ENCODE peak calls at places on chromosome 22, in five cellular contexts. Z is SW 1271; F is activated CD4-positive, alpha-beta T cell treated with anti-CD3 and anti-CD28 coated beads for 4 hours; L is NAMALWA; O is H7. H is an unnamed sample.

GRCh38 chr22:29004647-29005371 is 56.8 kb downstream of the C22orf31 start:
- DNase-seq in O (peak; percentile 87), Z (no peak), L (no peak), F (no peak), H (no peak)

GRCh38 chr22:31343235-31344191 is 2.6 kb downstream of the PATZ1 start:
- DNase-seq in Z (no peak), L (peak; percentile 49), O (peak; percentile 86), F (peak; percentile 25), H (peak; percentile 44)

GRCh38 chr22:38740116-38740723 is 15.6 kb downstream of the SUN2 start:
- DNase-seq in O (no peak), L (no peak), Z (no peak), F (no peak), H (no peak)

GRCh38 chr22:30453731-30454510 is 17.9 kb downstream of the SEC14L3 start:
- DNase-seq in L (no peak), Z (no peak), F (no peak), O (peak; percentile 35), H (peak; percentile 14)

GRCh38 chr22:33053323-33053722 is 4.9 kb downstream of the SYN3 start:
- DNase-seq in O (no peak), F (no peak), L (no peak), Z (no peak), H (no peak)

GRCh38 chr22:20084547-20085413 is 4.7 kb downstream of the DGCR8 start:
- DNase-seq in F (no peak), L (peak; percentile 52), Z (no peak), O (peak; percentile 95), H (no peak)

GRCh38 chr22:27718186-27719032 is 83.1 kb downstream of the MN1 start:
- DNase-seq in F (no peak), Z (peak; percentile 90), O (peak; percentile 60), L (no peak), H (no peak)

GRCh38 chr22:38085056-38085455 is 1.1 kb upstream of the SLC16A8 start:
- DNase-seq in L (no peak), Z (no peak), O (peak; percentile 46), F (no peak), H (no peak)

GRCh38 chr22:21984793-21985192 is 2.2 kb upstream of the TOP3B start:
- DNase-seq in L (peak; percentile 27), F (no peak), Z (no peak), O (peak; percentile 81), H (peak; percentile 45)

GRCh38 chr22:50189849-50190181 is 4.1 kb downstream of the TRABD start:
- DNase-seq in L (peak; percentile 79), Z (no peak), F (no peak), O (no peak), H (peak; percentile 42)

GRCh38 chr22:49564666-49565515 is 262.8 kb downstream of the BRD1 start:
- DNase-seq in F (no peak), Z (no peak), L (no peak), O (peak; percentile 25), H (no peak)

GRCh38 chr22:36599771-36600170 is 70.8 kb upstream of the EIF3D start:
- DNase-seq in O (no peak), L (no peak), F (no peak), Z (no peak), H (no peak)

GRCh38 chr22:47394504-47395440 is 632.3 kb downstream of the TBC1D22A start:
- DNase-seq in Z (no peak), O (no peak), L (no peak), F (no peak), H (no peak)

GRCh38 chr22:35561796-35562526 is 21.3 kb downstream of the RASD2 start:
- DNase-seq in Z (peak; percentile 56), L (no peak), F (no peak), O (peak; percentile 74), H (no peak)

GRCh38 chr22:26429458-26430238 is 588 bp downstream of the ASPHD2 start:
- DNase-seq in O (peak; percentile 75), L (no peak), F (no peak), Z (no peak), H (peak; percentile 29)

GRCh38 chr22:17914474-17914873 is 109.9 kb downstream of the MICAL3 start:
- DNase-seq in L (no peak), Z (no peak), O (no peak), F (no peak), H (no peak)

GRCh38 chr22:39230261-39231196 is 14.3 kb downstream of the PDGFB start:
- DNase-seq in Z (no peak), F (no peak), L (no peak), O (peak; percentile 89), H (no peak)

GRCh38 chr22:47835726-47836125 is 1073.3 kb downstream of the TBC1D22A start:
- DNase-seq in Z (peak; percentile 61), F (no peak), L (no peak), O (no peak), H (no peak)

GRCh38 chr22:36465232-36466021 is 16.0 kb downstream of the TXN2 start:
- DNase-seq in O (peak; percentile 43), Z (peak; percentile 54), L (no peak), F (no peak), H (no peak)

GRCh38 chr22:19376971-19377370 is 54.6 kb downstream of the HIRA start:
- DNase-seq in Z (no peak), O (no peak), L (no peak), F (no peak), H (no peak)

GRCh38 chr22:37431811-37432707 is 4.8 kb upstream of the ELFN2 start:
- DNase-seq in L (no peak), O (no peak), F (peak; percentile 18), Z (peak; percentile 61), H (peak; percentile 23)

GRCh38 chr22:42342426-42343135 is 72.1 kb upstream of the TCF20 start:
- DNase-seq in Z (no peak), O (no peak), L (no peak), F (no peak), H (no peak)

GRCh38 chr22:49244466-49245420 is 582.9 kb downstream of the BRD1 start:
- DNase-seq in Z (no peak), O (peak; percentile 30), F (no peak), L (no peak), H (no peak)

GRCh38 chr22:44497218-44497903 is 672 bp downstream of the RTL6 start:
- DNase-seq in O (peak; percentile 77), Z (no peak), F (no peak), L (no peak), H (no peak)

GRCh38 chr22:44033287-44033686 is 9.2 kb downstream of the PARVB start:
- DNase-seq in F (no peak), L (no peak), Z (no peak), O (no peak), H (no peak)

GRCh38 chr22:28172948-28173360 is 253.9 kb upstream of the PITPNB start:
- DNase-seq in F (no peak), Z (no peak), O (no peak), L (no peak), H (no peak)

GRCh38 chr22:46129390-46130041 is 20.8 kb upstream of the PPARA start:
- DNase-seq in F (no peak), Z (no peak), L (peak; percentile 51), O (no peak), H (peak; percentile 52)

H was measured in GM12865.